ENCODE peak calls at places on chromosomes 16 and 17, in ten cellular contexts. F is NCI-H1436; C is GM12892; M is activated CD4-positive, CD25-positive, alpha-beta regulatory T cell; H is iPS-NIHi11; W is A172; Y is lung microvascular endothelial cell; T is OCI-LY7; I is D341Med; P is AG08395. S is an unnamed sample.

GRCh38 chr17:78839762-78840529 is 668 bp downstream of the USP36 start:
- DNase-seq in T (peak), P (peak), H (peak), I (peak), M (no peak), F (no peak), Y (peak), W (peak), C (peak), S (no peak)

GRCh38 chr17:40529991-40530390 is 28.6 kb upstream of the TNS4 start:
- DNase-seq in P (no peak), F (no peak), M (no peak), I (no peak), C (no peak), T (no peak), Y (no peak), H (no peak), W (no peak), S (no peak)

GRCh38 chr16:11748404-11749254 is 6.0 kb upstream of the TXNDC11 start:
- DNase-seq in Y (no peak), T (no peak), F (no peak), I (no peak), M (no peak), H (no peak), P (no peak), W (no peak), C (no peak), S (no peak)

GRCh38 chr17:1173456-1174370 is 6.1 kb downstream of the ABR start:
- DNase-seq in P (no peak), I (no peak), Y (no peak), C (no peak), M (no peak), H (no peak), T (no peak), W (no peak), F (no peak), S (no peak)

GRCh38 chr17:55345132-55345531 is 76.5 kb downstream of the MMD start:
- DNase-seq in C (no peak), F (no peak), P (no peak), T (no peak), Y (no peak), I (no peak), M (no peak), H (no peak), W (no peak), S (no peak)

GRCh38 chr16:85126731-85127662 is 14.7 kb upstream of the CIBAR2 start:
- DNase-seq in M (no peak), F (no peak), H (peak), Y (peak), W (peak), C (no peak), T (no peak), P (peak), I (peak), S (no peak)

GRCh38 chr17:67460097-67460496 is 83.0 kb downstream of the PITPNC1 start:
- DNase-seq in C (no peak), I (no peak), F (no peak), Y (no peak), P (no peak), T (no peak), W (no peak), M (no peak), H (no peak), S (no peak)

GRCh38 chr17:69269174-69269998 is 40.8 kb upstream of the ABCA10 start:
- DNase-seq in P (no peak), F (no peak), C (no peak), M (no peak), T (no peak), Y (peak), I (no peak), H (no peak), W (peak), S (no peak)

GRCh38 chr16:35516551-35516950 is 2057.1 kb downstream of the TP53TG3F start:
- DNase-seq in F (no peak), C (no peak), H (no peak), P (no peak), W (no peak), Y (no peak), I (no peak), T (no peak), M (no peak), S (no peak)

S was measured in mesothelial cell of epicardium.